ENCODE peak calls at places on chromosome 21, in eight cellular contexts. One of them, this sample, is unnamed.

GRCh38 chr21:43645414-43645891 is 13.8 kb downstream of the HSF2BP start:
- DNase-seq in AG08396: peak; percentile 55
- DNase-seq in mucosa of descending colon: no peak
- DNase-seq in cardiac fibroblast: peak; percentile 95
- DNase-seq in astrocyte of the spinal cord: peak; percentile 86
- DNase-seq in NCI-H774: no peak
- DNase-seq in stimulated activated CD8-positive, alpha-beta memory T cell treated with anti-CD3 and anti-CD28 coated beads, Interleukin-7, amount 100 ng/mL, for 1 hour: no peak
- DNase-seq in nucleus accumbens: no peak
- DNase-seq in this sample: peak; percentile 44

GRCh38 chr21:39079617-39080016 is 103.6 kb downstream of the PSMG1 start:
- DNase-seq in astrocyte of the spinal cord: no peak
- DNase-seq in mucosa of descending colon: peak; percentile 79
- DNase-seq in nucleus accumbens: no peak
- DNase-seq in stimulated activated CD8-positive, alpha-beta memory T cell treated with anti-CD3 and anti-CD28 coated beads, Interleukin-7, amount 100 ng/mL, for 1 hour: no peak
- DNase-seq in cardiac fibroblast: no peak
- DNase-seq in NCI-H774: no peak
- DNase-seq in AG08396: no peak
- DNase-seq in this sample: no peak

GRCh38 chr21:27776925-27777553 is 810.2 kb upstream of the ADAMTS5 start:
- DNase-seq in NCI-H774: no peak
- DNase-seq in AG08396: no peak
- DNase-seq in stimulated activated CD8-positive, alpha-beta memory T cell treated with anti-CD3 and anti-CD28 coated beads, Interleukin-7, amount 100 ng/mL, for 1 hour: no peak
- DNase-seq in mucosa of descending colon: no peak
- DNase-seq in cardiac fibroblast: peak; percentile 29
- DNase-seq in astrocyte of the spinal cord: no peak
- DNase-seq in nucleus accumbens: no peak
- DNase-seq in this sample: no peak

GRCh38 chr21:43345746-43346409 is 81.1 kb downstream of the SIK1 start:
- DNase-seq in NCI-H774: no peak
- DNase-seq in astrocyte of the spinal cord: peak; percentile 48
- DNase-seq in stimulated activated CD8-positive, alpha-beta memory T cell treated with anti-CD3 and anti-CD28 coated beads, Interleukin-7, amount 100 ng/mL, for 1 hour: no peak
- DNase-seq in mucosa of descending colon: no peak
- DNase-seq in AG08396: peak; percentile 62
- DNase-seq in nucleus accumbens: no peak
- DNase-seq in cardiac fibroblast: peak; percentile 93
- DNase-seq in this sample: no peak

GRCh38 chr21:42448683-42449082 is 45.0 kb downstream of the UBASH3A start:
- DNase-seq in astrocyte of the spinal cord: no peak
- DNase-seq in mucosa of descending colon: peak; percentile 40
- DNase-seq in stimulated activated CD8-positive, alpha-beta memory T cell treated with anti-CD3 and anti-CD28 coated beads, Interleukin-7, amount 100 ng/mL, for 1 hour: no peak
- DNase-seq in cardiac fibroblast: no peak
- DNase-seq in NCI-H774: no peak
- DNase-seq in nucleus accumbens: no peak
- DNase-seq in AG08396: no peak
- DNase-seq in this sample: no peak

GRCh38 chr21:45410865-45411809 is 6.2 kb downstream of the COL18A1 start:
- DNase-seq in stimulated activated CD8-positive, alpha-beta memory T cell treated with anti-CD3 and anti-CD28 coated beads, Interleukin-7, amount 100 ng/mL, for 1 hour: no peak
- DNase-seq in AG08396: no peak
- DNase-seq in NCI-H774: no peak
- DNase-seq in mucosa of descending colon: peak; percentile 53
- DNase-seq in cardiac fibroblast: no peak
- DNase-seq in astrocyte of the spinal cord: no peak
- DNase-seq in nucleus accumbens: no peak
- DNase-seq in this sample: no peak

GRCh38 chr21:44537930-44538911 is 1.8 kb downstream of the KRTAP10-1 start:
- DNase-seq in stimulated activated CD8-positive, alpha-beta memory T cell treated with anti-CD3 and anti-CD28 coated beads, Interleukin-7, amount 100 ng/mL, for 1 hour: no peak
- DNase-seq in astrocyte of the spinal cord: no peak
- DNase-seq in AG08396: no peak
- DNase-seq in cardiac fibroblast: no peak
- DNase-seq in nucleus accumbens: no peak
- DNase-seq in NCI-H774: no peak
- DNase-seq in mucosa of descending colon: peak; percentile 44
- DNase-seq in this sample: peak; percentile 11

GRCh38 chr21:28776251-28776650 is 216.4 kb downstream of the LTN1 start:
- DNase-seq in AG08396: peak; percentile 41
- DNase-seq in astrocyte of the spinal cord: peak; percentile 82
- DNase-seq in mucosa of descending colon: no peak
- DNase-seq in stimulated activated CD8-positive, alpha-beta memory T cell treated with anti-CD3 and anti-CD28 coated beads, Interleukin-7, amount 100 ng/mL, for 1 hour: no peak
- DNase-seq in cardiac fibroblast: peak; percentile 89
- DNase-seq in NCI-H774: no peak
- DNase-seq in nucleus accumbens: no peak
- DNase-seq in this sample: no peak

GRCh38 chr21:22791986-22792560 is 1793.9 kb downstream of the NCAM2 start:
- DNase-seq in stimulated activated CD8-positive, alpha-beta memory T cell treated with anti-CD3 and anti-CD28 coated beads, Interleukin-7, amount 100 ng/mL, for 1 hour: no peak
- DNase-seq in mucosa of descending colon: no peak
- DNase-seq in NCI-H774: peak; percentile 39
- DNase-seq in nucleus accumbens: no peak
- DNase-seq in astrocyte of the spinal cord: peak; percentile 64
- DNase-seq in AG08396: peak; percentile 28
- DNase-seq in cardiac fibroblast: peak; percentile 66
- DNase-seq in this sample: no peak

GRCh38 chr21:34545079-34545884 is 33.3 kb upstream of the KCNE1 start:
- DNase-seq in NCI-H774: no peak
- DNase-seq in stimulated activated CD8-positive, alpha-beta memory T cell treated with anti-CD3 and anti-CD28 coated beads, Interleukin-7, amount 100 ng/mL, for 1 hour: no peak
- DNase-seq in mucosa of descending colon: peak; percentile 53
- DNase-seq in AG08396: peak; percentile 78
- DNase-seq in cardiac fibroblast: peak; percentile 77
- DNase-seq in astrocyte of the spinal cord: peak; percentile 73
- DNase-seq in nucleus accumbens: peak; percentile 26
- DNase-seq in this sample: no peak

GRCh38 chr21:16211339-16212303 is 481.8 kb downstream of the USP25 start:
- DNase-seq in NCI-H774: no peak
- DNase-seq in cardiac fibroblast: peak; percentile 30
- DNase-seq in astrocyte of the spinal cord: peak; percentile 37
- DNase-seq in mucosa of descending colon: no peak
- DNase-seq in AG08396: no peak
- DNase-seq in stimulated activated CD8-positive, alpha-beta memory T cell treated with anti-CD3 and anti-CD28 coated beads, Interleukin-7, amount 100 ng/mL, for 1 hour: no peak
- DNase-seq in nucleus accumbens: no peak
- DNase-seq in this sample: no peak

GRCh38 chr21:36254106-36254941 is 65.7 kb upstream of the MORC3 start:
- DNase-seq in astrocyte of the spinal cord: no peak
- DNase-seq in stimulated activated CD8-positive, alpha-beta memory T cell treated with anti-CD3 and anti-CD28 coated beads, Interleukin-7, amount 100 ng/mL, for 1 hour: no peak
- DNase-seq in AG08396: no peak
- DNase-seq in nucleus accumbens: no peak
- DNase-seq in NCI-H774: no peak
- DNase-seq in cardiac fibroblast: no peak
- DNase-seq in mucosa of descending colon: no peak
- DNase-seq in this sample: no peak

GRCh38 chr21:17732306-17732705 is 86.8 kb downstream of the C21orf91 start:
- DNase-seq in cardiac fibroblast: peak; percentile 45
- DNase-seq in stimulated activated CD8-positive, alpha-beta memory T cell treated with anti-CD3 and anti-CD28 coated beads, Interleukin-7, amount 100 ng/mL, for 1 hour: no peak
- DNase-seq in astrocyte of the spinal cord: peak; percentile 67
- DNase-seq in AG08396: no peak
- DNase-seq in NCI-H774: peak; percentile 56
- DNase-seq in nucleus accumbens: no peak
- DNase-seq in mucosa of descending colon: no peak
- DNase-seq in this sample: no peak

This sample was measured in Peyer's patch.